ENCODE peak calls at places on chromosomes 5 and 9, in five cellular contexts. F is stimulated activated CD8-positive, alpha-beta memory T cell treated with anti-CD3 and anti-CD28 coated beads, Interleukin-2, amount 100 ng/mL, for 1 hour; P is Right ventricle myocardium inferior; S is transverse colon; T is fibroblast of the conjunctiva. A is an unnamed sample.
A peak's percentile ranks its signal among the peaks of the same experiment; 100 is the strongest.

GRCh38 chr5:107670927-107671741 is at the start of gene EFNA5:
- DNase-seq in S (peak; percentile 41), T (no peak), F (no peak), P (peak; percentile 60), A (peak; percentile 75)

GRCh38 chr9:137168575-137168906 is 1.3 kb downstream of the LRRC26 start:
- DNase-seq in P (no peak), S (no peak), T (no peak), F (no peak), A (peak; percentile 23)

GRCh38 chr5:168304349-168304748 is 12.9 kb downstream of the WWC1 start:
- DNase-seq in T (no peak), P (no peak), F (no peak), S (no peak), A (no peak)

GRCh38 chr9:127589955-127590370 is 22.1 kb upstream of the STXBP1 start:
- DNase-seq in F (no peak), T (peak; percentile 66), S (peak; percentile 70), P (no peak), A (peak; percentile 89)

GRCh38 chr9:134698587-134699342 is 57.2 kb downstream of the COL5A1 start:
- DNase-seq in T (peak; percentile 30), S (peak; percentile 66), F (no peak), P (peak; percentile 81), A (peak; percentile 90)

GRCh38 chr9:136728080-136728547 is 14.6 kb downstream of the LCN10 start:
- DNase-seq in S (peak; percentile 92), T (peak; percentile 72), P (peak; percentile 95), F (peak; percentile 90), A (peak; percentile 79)

GRCh38 chr9:130240410-130241197 is 25.0 kb upstream of the HMCN2 start:
- DNase-seq in T (peak; percentile 47), P (no peak), F (no peak), S (peak; percentile 53), A (peak; percentile 82)

GRCh38 chr9:36049408-36049807 is 12.7 kb downstream of the RECK start:
- DNase-seq in S (no peak), F (no peak), T (no peak), P (no peak), A (peak; percentile 57)

GRCh38 chr9:20236676-20237075 is 385.6 kb downstream of the MLLT3 start:
- DNase-seq in P (no peak), T (no peak), S (no peak), F (no peak), A (no peak)

GRCh38 chr9:92807757-92808725 is 43.4 kb upstream of the BICD2 start:
- DNase-seq in S (peak; percentile 11), T (no peak), P (no peak), F (no peak), A (peak; percentile 57)

GRCh38 chr9:78026416-78026815 is 5.2 kb downstream of the GNAQ start:
- DNase-seq in T (no peak), P (no peak), F (no peak), S (no peak), A (no peak)

GRCh38 chr5:3595102-3595961 is at the start of gene IRX1:
- DNase-seq in P (no peak), F (no peak), T (peak; percentile 34), S (no peak), A (peak; percentile 81)

GRCh38 chr5:154583545-154584168 is 105.6 kb upstream of the HAND1 start:
- DNase-seq in F (no peak), S (no peak), P (no peak), T (no peak), A (no peak)

GRCh38 chr5:42813533-42813932 is 1.8 kb upstream of the SELENOP start:
- DNase-seq in T (no peak), P (no peak), F (no peak), S (no peak), A (peak; percentile 84)

A was measured in GM23338.